ENCODE peak calls at places on chromosomes 1 and 21, in eight cellular contexts. One of them, this sample, is unnamed.

GRCh38 chr1:17919525-17920439 is 164.6 kb downstream of the ACTL8 start:
- DNase-seq in right cardiac atrium: no peak
- DNase-seq in pons: peak; percentile 24
- DNase-seq in omental fat pad: no peak
- DNase-seq in T-helper 17 cell: no peak
- DNase-seq in stimulated activated CD8-positive, alpha-beta memory T cell treated with anti-CD3 and anti-CD28 coated beads, Interleukin-15, amount 100 ng/mL, for 1 hour: no peak
- DNase-seq in KG1: no peak
- DNase-seq in naive thymus-derived CD4-positive, alpha-beta T cell: no peak
- DNase-seq in this sample: no peak

GRCh38 chr1:53837924-53838653 is at the start of gene NDC1:
- DNase-seq in right cardiac atrium: peak; percentile 96
- DNase-seq in T-helper 17 cell: peak; percentile 80
- DNase-seq in naive thymus-derived CD4-positive, alpha-beta T cell: peak; percentile 95
- DNase-seq in pons: peak; percentile 99
- DNase-seq in KG1: peak; percentile 91
- DNase-seq in stimulated activated CD8-positive, alpha-beta memory T cell treated with anti-CD3 and anti-CD28 coated beads, Interleukin-15, amount 100 ng/mL, for 1 hour: peak; percentile 69
- DNase-seq in omental fat pad: peak; percentile 61
- DNase-seq in this sample: peak; percentile 95

GRCh38 chr1:39292401-39292800 is 87.9 kb downstream of the MACF1 start:
- DNase-seq in stimulated activated CD8-positive, alpha-beta memory T cell treated with anti-CD3 and anti-CD28 coated beads, Interleukin-15, amount 100 ng/mL, for 1 hour: no peak
- DNase-seq in naive thymus-derived CD4-positive, alpha-beta T cell: no peak
- DNase-seq in pons: no peak
- DNase-seq in right cardiac atrium: no peak
- DNase-seq in KG1: no peak
- DNase-seq in omental fat pad: no peak
- DNase-seq in T-helper 17 cell: no peak
- DNase-seq in this sample: no peak

GRCh38 chr21:36255650-36256047 is 64.3 kb upstream of the MORC3 start:
- DNase-seq in naive thymus-derived CD4-positive, alpha-beta T cell: no peak
- DNase-seq in KG1: no peak
- DNase-seq in stimulated activated CD8-positive, alpha-beta memory T cell treated with anti-CD3 and anti-CD28 coated beads, Interleukin-15, amount 100 ng/mL, for 1 hour: no peak
- DNase-seq in omental fat pad: no peak
- DNase-seq in right cardiac atrium: no peak
- DNase-seq in pons: no peak
- DNase-seq in T-helper 17 cell: no peak
- DNase-seq in this sample: no peak

GRCh38 chr1:23276531-23276930 is 59.2 kb upstream of the HTR1D start:
- DNase-seq in pons: no peak
- DNase-seq in KG1: no peak
- DNase-seq in naive thymus-derived CD4-positive, alpha-beta T cell: no peak
- DNase-seq in omental fat pad: no peak
- DNase-seq in stimulated activated CD8-positive, alpha-beta memory T cell treated with anti-CD3 and anti-CD28 coated beads, Interleukin-15, amount 100 ng/mL, for 1 hour: no peak
- DNase-seq in T-helper 17 cell: no peak
- DNase-seq in right cardiac atrium: no peak
- DNase-seq in this sample: no peak

GRCh38 chr21:15283789-15284188 is 219.0 kb upstream of the NRIP1 start:
- DNase-seq in stimulated activated CD8-positive, alpha-beta memory T cell treated with anti-CD3 and anti-CD28 coated beads, Interleukin-15, amount 100 ng/mL, for 1 hour: no peak
- DNase-seq in naive thymus-derived CD4-positive, alpha-beta T cell: no peak
- DNase-seq in omental fat pad: no peak
- DNase-seq in right cardiac atrium: no peak
- DNase-seq in KG1: no peak
- DNase-seq in pons: no peak
- DNase-seq in T-helper 17 cell: no peak
- DNase-seq in this sample: no peak

GRCh38 chr1:205504311-205505075 is at the start of gene CDK18:
- DNase-seq in stimulated activated CD8-positive, alpha-beta memory T cell treated with anti-CD3 and anti-CD28 coated beads, Interleukin-15, amount 100 ng/mL, for 1 hour: no peak
- DNase-seq in KG1: no peak
- DNase-seq in right cardiac atrium: peak; percentile 92
- DNase-seq in T-helper 17 cell: peak; percentile 26
- DNase-seq in omental fat pad: peak; percentile 57
- DNase-seq in pons: peak; percentile 95
- DNase-seq in naive thymus-derived CD4-positive, alpha-beta T cell: peak; percentile 46
- DNase-seq in this sample: peak; percentile 97

GRCh38 chr1:18535391-18536210 is 54.9 kb downstream of the KLHDC7A start:
- DNase-seq in T-helper 17 cell: no peak
- DNase-seq in KG1: no peak
- DNase-seq in stimulated activated CD8-positive, alpha-beta memory T cell treated with anti-CD3 and anti-CD28 coated beads, Interleukin-15, amount 100 ng/mL, for 1 hour: no peak
- DNase-seq in omental fat pad: no peak
- DNase-seq in naive thymus-derived CD4-positive, alpha-beta T cell: no peak
- DNase-seq in right cardiac atrium: no peak
- DNase-seq in pons: peak; percentile 6
- DNase-seq in this sample: no peak

GRCh38 chr21:35020902-35021301 is 28.2 kb downstream of the RUNX1 start:
- DNase-seq in T-helper 17 cell: no peak
- DNase-seq in stimulated activated CD8-positive, alpha-beta memory T cell treated with anti-CD3 and anti-CD28 coated beads, Interleukin-15, amount 100 ng/mL, for 1 hour: no peak
- DNase-seq in omental fat pad: no peak
- DNase-seq in KG1: no peak
- DNase-seq in right cardiac atrium: no peak
- DNase-seq in pons: no peak
- DNase-seq in naive thymus-derived CD4-positive, alpha-beta T cell: no peak
- DNase-seq in this sample: no peak

GRCh38 chr1:12148160-12148957 is 18.4 kb upstream of the TNFRSF1B start:
- DNase-seq in T-helper 17 cell: no peak
- DNase-seq in KG1: no peak
- DNase-seq in omental fat pad: no peak
- DNase-seq in stimulated activated CD8-positive, alpha-beta memory T cell treated with anti-CD3 and anti-CD28 coated beads, Interleukin-15, amount 100 ng/mL, for 1 hour: no peak
- DNase-seq in right cardiac atrium: peak; percentile 40
- DNase-seq in pons: no peak
- DNase-seq in naive thymus-derived CD4-positive, alpha-beta T cell: no peak
- DNase-seq in this sample: no peak

GRCh38 chr1:99749948-99750347 is 16.5 kb downstream of the FRRS1 start:
- DNase-seq in T-helper 17 cell: no peak
- DNase-seq in right cardiac atrium: no peak
- DNase-seq in stimulated activated CD8-positive, alpha-beta memory T cell treated with anti-CD3 and anti-CD28 coated beads, Interleukin-15, amount 100 ng/mL, for 1 hour: no peak
- DNase-seq in KG1: no peak
- DNase-seq in omental fat pad: no peak
- DNase-seq in naive thymus-derived CD4-positive, alpha-beta T cell: no peak
- DNase-seq in pons: no peak
- DNase-seq in this sample: no peak

GRCh38 chr1:5975133-5975880 is 16.9 kb downstream of the NPHP4 start:
- DNase-seq in KG1: no peak
- DNase-seq in right cardiac atrium: peak; percentile 75
- DNase-seq in pons: peak; percentile 79
- DNase-seq in stimulated activated CD8-positive, alpha-beta memory T cell treated with anti-CD3 and anti-CD28 coated beads, Interleukin-15, amount 100 ng/mL, for 1 hour: no peak
- DNase-seq in omental fat pad: no peak
- DNase-seq in T-helper 17 cell: peak; percentile 33
- DNase-seq in naive thymus-derived CD4-positive, alpha-beta T cell: peak; percentile 30
- DNase-seq in this sample: peak; percentile 76

GRCh38 chr1:171800342-171800741 is 18.9 kb downstream of the METTL13 start:
- DNase-seq in pons: no peak
- DNase-seq in omental fat pad: no peak
- DNase-seq in T-helper 17 cell: no peak
- DNase-seq in naive thymus-derived CD4-positive, alpha-beta T cell: no peak
- DNase-seq in right cardiac atrium: no peak
- DNase-seq in KG1: no peak
- DNase-seq in stimulated activated CD8-positive, alpha-beta memory T cell treated with anti-CD3 and anti-CD28 coated beads, Interleukin-15, amount 100 ng/mL, for 1 hour: no peak
- DNase-seq in this sample: no peak